ENCODE peak calls at places on chromosome 5, in four cellular contexts. P, O, D and Y are unnamed samples.

GRCh38 chr5:15737036-15737821 is 237.2 kb downstream of the FBXL7 start:
- DNase-seq in O (no peak), D (no peak), P (peak; percentile 76), Y (no peak)

GRCh38 chr5:96439477-96440184 is 6.6 kb upstream of the PCSK1 start:
- DNase-seq in D (no peak), P (peak; percentile 12), O (no peak), Y (no peak)

GRCh38 chr5:40406426-40407211 is 273.1 kb upstream of the PTGER4 start:
- DNase-seq in P (no peak), O (no peak), D (no peak), Y (no peak)

GRCh38 chr5:6431214-6432195 is 17.2 kb upstream of the UBE2QL1 start:
- DNase-seq in P (no peak), O (no peak), D (no peak), Y (no peak)

GRCh38 chr5:143533978-143534763 is 130.7 kb upstream of the NR3C1 start:
- DNase-seq in P (no peak), O (no peak), D (peak; percentile 58), Y (no peak)

GRCh38 chr5:45060686-45061085 is 251.9 kb downstream of the MRPS30 start:
- DNase-seq in P (no peak), O (peak; percentile 1), D (no peak), Y (peak; percentile 88)

GRCh38 chr5:147481857-147482256 is 28.0 kb downstream of the DPYSL3 start:
- DNase-seq in O (peak; percentile 87), D (no peak), P (peak; percentile 72), Y (peak; percentile 68)

GRCh38 chr5:170603578-170604565 is 100.1 kb downstream of the KCNIP1 start:
- DNase-seq in D (peak; percentile 38), P (peak; percentile 57), O (peak; percentile 21), Y (peak; percentile 55)

GRCh38 chr5:318341-318897 is 3.1 kb upstream of the AHRR start:
- DNase-seq in D (peak; percentile 71), P (peak; percentile 32), O (peak; percentile 60), Y (peak; percentile 81)

GRCh38 chr5:57174850-57175525 is 1.1 kb downstream of the GPBP1 start:
- DNase-seq in O (no peak), P (no peak), D (no peak), Y (no peak)

GRCh38 chr5:78594946-78595921 is 53.3 kb downstream of the LHFPL2 start:
- DNase-seq in O (peak; percentile 100), P (peak; percentile 98), D (peak; percentile 70), Y (peak; percentile 83)

GRCh38 chr5:64632251-64632650 is 58.1 kb upstream of the SHISAL2B start:
- DNase-seq in O (peak; percentile 48), D (no peak), P (no peak), Y (no peak)

GRCh38 chr5:143023447-143024096 is 253.4 kb downstream of the ARHGAP26 start:
- DNase-seq in D (no peak), O (no peak), P (peak; percentile 29), Y (no peak)

GRCh38 chr5:81117566-81117965 is 115.6 kb upstream of the CKMT2 start:
- DNase-seq in P (no peak), O (no peak), D (no peak), Y (no peak)

GRCh38 chr5:158532739-158533138 is 567.0 kb downstream of the EBF1 start:
- DNase-seq in O (no peak), D (no peak), P (no peak), Y (no peak)

GRCh38 chr5:369151-369939 is 47.8 kb downstream of the AHRR start:
- DNase-seq in P (no peak), D (no peak), O (peak; percentile 38), Y (peak; percentile 46)

GRCh38 chr5:5291357-5291756 is 131.1 kb upstream of the ICE1 start:
- DNase-seq in P (peak; percentile 23), O (peak; percentile 87), D (peak; percentile 29), Y (no peak)

GRCh38 chr5:113052041-113052795 is 75.6 kb downstream of the DCP2 start:
- DNase-seq in D (no peak), O (no peak), P (peak; percentile 21), Y (no peak)

GRCh38 chr5:136020383-136021015 is 8.3 kb upstream of the TGFBI start:
- DNase-seq in D (peak; percentile 85), O (peak; percentile 99), P (peak; percentile 95), Y (peak; percentile 96)

GRCh38 chr5:168931638-168932345 is 352.6 kb upstream of the PANK3 start:
- DNase-seq in P (peak; percentile 74), O (peak; percentile 84), D (no peak), Y (no peak)

GRCh38 chr5:19886123-19886921 is 101.7 kb downstream of the CDH18 start:
- DNase-seq in D (no peak), O (peak; percentile 85), P (peak; percentile 21), Y (no peak)

GRCh38 chr5:125868035-125868434 is 555.2 kb upstream of the GRAMD2B start:
- DNase-seq in D (no peak), O (peak; percentile 26), P (no peak), Y (no peak)

GRCh38 chr5:119470851-119471451 is 18.7 kb downstream of the HSD17B4 start:
- DNase-seq in D (no peak), O (peak; percentile 35), P (peak; percentile 66), Y (no peak)

GRCh38 chr5:167208911-167209310 is 1082.5 kb upstream of the WWC1 start:
- DNase-seq in D (no peak), O (peak; percentile 81), P (peak; percentile 5), Y (no peak)

GRCh38 chr5:163458778-163459405 is 1.0 kb downstream of the NUDCD2 start:
- DNase-seq in D (no peak), O (no peak), P (no peak), Y (no peak)

GRCh38 chr5:177098103-177098771 is 11.5 kb downstream of the FGFR4 start:
- DNase-seq in P (peak; percentile 31), D (no peak), O (no peak), Y (no peak)

GRCh38 chr5:54673523-54674225 is 156.1 kb downstream of the SNX18 start:
- DNase-seq in O (peak; percentile 51), D (no peak), P (peak; percentile 82), Y (no peak)

GRCh38 chr5:123700624-123701023 is 188.6 kb downstream of the CSNK1G3 start:
- DNase-seq in D (peak; percentile 1), O (peak; percentile 99), P (peak; percentile 98), Y (peak; percentile 98)

GRCh38 chr5:156379198-156379597 is 52.2 kb downstream of the SGCD start:
- DNase-seq in O (no peak), P (no peak), D (no peak), Y (no peak)

GRCh38 chr5:122183098-122183794 is 53.9 kb downstream of the ZNF474 start:
- DNase-seq in P (peak; percentile 87), D (peak; percentile 64), O (peak; percentile 91), Y (peak; percentile 80)

GRCh38 chr5:178793696-178794095 is 63.2 kb upstream of the ZNF354A start:
- DNase-seq in O (no peak), P (no peak), D (no peak), Y (no peak)
- H3K9me3 ChIP-seq in O (no peaks in the 10 kb centered on the region), P (no peaks in the 10 kb centered on the region), D (no peaks in the 10 kb centered on the region), Y (peaks cover 48% of the 10 kb centered on the region)

GRCh38 chr5:10624679-10625078 is 60.8 kb downstream of the ANKRD33B start:
- DNase-seq in P (no peak), D (no peak), O (no peak), Y (no peak)

GRCh38 chr5:10622810-10623209 is 58.9 kb downstream of the ANKRD33B start:
- DNase-seq in O (no peak), D (no peak), P (no peak), Y (no peak)

GRCh38 chr5:10624244-10624643 is 60.4 kb downstream of the ANKRD33B start:
- DNase-seq in O (no peak), P (no peak), D (no peak), Y (no peak)

GRCh38 chr5:10621837-10622236 is 58.0 kb downstream of the ANKRD33B start:
- DNase-seq in P (no peak), D (no peak), O (no peak), Y (no peak)

DNA sequence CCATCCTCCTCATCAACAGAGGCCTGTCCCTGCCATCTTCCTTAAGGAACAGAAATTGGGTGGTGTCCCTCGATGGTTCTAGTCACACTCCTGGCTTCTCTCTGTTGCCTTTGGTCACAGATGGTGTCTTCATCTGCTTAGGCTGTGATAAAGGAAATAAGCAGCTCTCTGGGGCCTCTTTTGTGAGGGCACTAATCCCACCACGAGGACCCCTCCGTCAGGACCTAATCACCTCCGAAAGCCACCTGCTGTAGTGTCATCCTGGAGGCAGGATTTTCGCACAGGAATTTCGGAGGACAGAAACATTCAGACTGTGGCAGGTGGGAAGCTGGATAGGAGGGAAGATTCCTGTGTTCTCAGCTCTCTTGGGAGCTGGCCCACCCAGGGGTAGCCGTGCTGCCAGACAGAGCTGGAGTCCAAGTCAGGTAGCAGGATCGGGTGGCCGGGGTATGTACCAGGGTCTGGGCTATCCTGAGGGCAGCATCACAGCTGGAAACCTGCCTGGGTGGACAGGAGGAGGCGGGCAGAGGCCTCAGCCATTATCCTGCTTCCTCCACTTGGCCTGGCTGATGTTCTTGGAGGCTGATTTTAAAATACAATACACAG is 59.5 kb downstream of the ANKRD33B start:
- DNase-seq in O (no peak), P (no peak), D (no peak), Y (no peak)
- H3K27ac ChIP-seq in O (no peak overlapping the region), P (no peak overlapping the region), D (no peak overlapping the region), Y (no peak overlapping the region)

GRCh38 chr5:61279725-61280124 is 52.3 kb upstream of the ZSWIM6 start:
- DNase-seq in P (no peak), O (peak; percentile 76), D (no peak), Y (no peak)

GRCh38 chr5:61283480-61283879 is 48.6 kb upstream of the ZSWIM6 start:
- DNase-seq in P (no peak), D (no peak), O (no peak), Y (no peak)

GRCh38 chr5:61280205-61280604 is 51.9 kb upstream of the ZSWIM6 start:
- DNase-seq in D (no peak), P (peak; percentile 80), O (peak; percentile 90), Y (peak; percentile 50)

GRCh38 chr5:61281686-61282085 is 50.4 kb upstream of the ZSWIM6 start:
- DNase-seq in P (no peak), O (no peak), D (no peak), Y (no peak)

GRCh38 chr5:61280766-61281427 is 51.2 kb upstream of the ZSWIM6 start:
- DNase-seq in D (no peak), O (peak; percentile 33), P (no peak), Y (no peak)
- H3K4me1 ChIP-seq in D (peaks cover 21% of the 10 kb centered on the region), O (peaks cover 12% of the 10 kb centered on the region), P (no peaks in the 10 kb centered on the region), Y (peaks cover 36% of the 10 kb centered on the region)

DNA sequence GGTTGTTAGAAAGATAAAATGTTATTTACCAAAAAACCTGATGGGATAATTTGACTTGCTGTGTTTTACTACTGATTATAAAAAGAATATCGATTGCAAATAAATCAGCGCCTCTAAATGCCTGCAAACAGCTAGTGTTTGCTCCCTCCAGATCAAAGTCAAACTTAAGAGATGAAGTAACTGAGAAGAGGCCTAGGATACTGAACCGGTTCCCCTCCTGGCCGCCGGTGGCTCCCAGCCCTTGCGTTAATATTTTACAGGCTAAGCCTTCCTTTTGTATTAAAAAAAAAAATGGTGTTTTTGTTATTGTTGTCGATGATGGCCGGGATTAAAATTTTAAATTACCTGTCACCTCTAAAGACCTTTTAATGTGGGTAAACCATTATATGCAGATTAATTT is 2.6 kb downstream of the IRX1 start:
- DNase-seq in O (peak; percentile 45), D (no peak), P (no peak), Y (no peak)
- H3K9me3 ChIP-seq in O (no peaks in the 10 kb centered on the region), D (peaks cover 7% of the 10 kb centered on the region), P (no peaks in the 10 kb centered on the region), Y (peaks cover 61% of the 10 kb centered on the region)

DNA sequence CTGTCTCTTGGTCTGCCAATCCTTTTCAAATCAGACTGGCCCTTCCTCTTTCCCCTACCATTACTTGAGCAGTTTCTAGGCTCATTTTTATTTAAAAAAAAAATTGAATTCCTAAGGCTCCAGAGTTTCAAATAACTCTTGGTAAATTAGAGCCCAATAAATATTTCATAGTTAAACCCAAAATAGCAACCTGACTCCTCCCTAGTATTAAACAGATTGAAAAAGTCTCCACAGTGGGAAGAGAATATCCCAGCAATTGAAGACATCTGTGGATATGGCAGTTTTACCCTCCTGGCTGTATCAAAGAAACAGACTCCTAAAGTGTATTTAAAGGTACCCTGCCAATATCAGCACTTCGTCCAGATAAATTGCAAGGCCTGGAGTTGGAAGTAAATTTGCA is 52.7 kb upstream of the GDNF start:
- DNase-seq in D (no peak), P (no peak), O (no peak), Y (no peak)
- H3K27ac ChIP-seq in D (no peak overlapping the region), P (no peak overlapping the region), O (no peak overlapping the region), Y (no peak overlapping the region)